ENCODE peak calls at places on chromosomes 4 and X, in ten cellular contexts. O, Q, M, U, E, T, W, F, Z and K are unnamed samples.

GRCh38 chr4:128517739-128518510 is 230.3 kb upstream of the PGRMC2 start:
- DNase-seq in M (no peak), E (peak; percentile 87), W (peak; percentile 89), F (peak; percentile 99), Z (peak; percentile 17), T (peak; percentile 81), O (peak; percentile 98), U (peak; percentile 96), Q (peak; percentile 81), K (peak; percentile 90)

GRCh38 chr4:24778427-24779225 is 16.7 kb upstream of the SOD3 start:
- DNase-seq in Q (no peak), W (peak; percentile 67), T (no peak), U (peak; percentile 98), F (peak; percentile 97), Z (no peak), O (peak; percentile 99), E (peak; percentile 95), M (no peak), K (peak; percentile 95)

GRCh38 chrX:119618439-119618838 is 12.2 kb upstream of the NKRF start:
- DNase-seq in O (no peak), E (no peak), F (no peak), T (no peak), M (no peak), Q (no peak), Z (no peak), W (no peak), U (no peak), K (no peak)

GRCh38 chr4:8191136-8191747 is 7.8 kb upstream of the SH3TC1 start:
- DNase-seq in E (no peak), O (peak; percentile 53), Q (no peak), F (peak; percentile 91), M (no peak), T (peak; percentile 87), U (peak; percentile 88), Z (no peak), W (peak; percentile 81), K (no peak)

GRCh38 chr4:183576701-183577100 is 71.8 kb downstream of the ING2 start:
- DNase-seq in Q (no peak), W (no peak), M (no peak), O (no peak), T (no peak), F (peak; percentile 34), U (no peak), E (peak; percentile 14), Z (no peak), K (no peak)

GRCh38 chr4:6200011-6200921 is at the start of gene JAKMIP1:
- DNase-seq in Q (peak; percentile 55), M (peak; percentile 94), T (no peak), E (no peak), Z (peak; percentile 98), W (peak; percentile 7), O (peak; percentile 33), U (peak; percentile 37), F (peak; percentile 52), K (peak; percentile 2)

GRCh38 chr4:87555751-87556619 is 26.8 kb upstream of the SPARCL1 start:
- DNase-seq in O (peak; percentile 97), W (peak; percentile 98), E (peak; percentile 36), F (peak; percentile 48), U (peak; percentile 88), T (no peak), Q (peak; percentile 14), M (no peak), Z (no peak), K (peak; percentile 16)

GRCh38 chr4:15765306-15765705 is 12.8 kb upstream of the CD38 start:
- DNase-seq in Q (no peak), O (no peak), M (peak; percentile 16), U (no peak), E (no peak), F (no peak), Z (no peak), T (no peak), W (no peak), K (no peak)

DNA sequence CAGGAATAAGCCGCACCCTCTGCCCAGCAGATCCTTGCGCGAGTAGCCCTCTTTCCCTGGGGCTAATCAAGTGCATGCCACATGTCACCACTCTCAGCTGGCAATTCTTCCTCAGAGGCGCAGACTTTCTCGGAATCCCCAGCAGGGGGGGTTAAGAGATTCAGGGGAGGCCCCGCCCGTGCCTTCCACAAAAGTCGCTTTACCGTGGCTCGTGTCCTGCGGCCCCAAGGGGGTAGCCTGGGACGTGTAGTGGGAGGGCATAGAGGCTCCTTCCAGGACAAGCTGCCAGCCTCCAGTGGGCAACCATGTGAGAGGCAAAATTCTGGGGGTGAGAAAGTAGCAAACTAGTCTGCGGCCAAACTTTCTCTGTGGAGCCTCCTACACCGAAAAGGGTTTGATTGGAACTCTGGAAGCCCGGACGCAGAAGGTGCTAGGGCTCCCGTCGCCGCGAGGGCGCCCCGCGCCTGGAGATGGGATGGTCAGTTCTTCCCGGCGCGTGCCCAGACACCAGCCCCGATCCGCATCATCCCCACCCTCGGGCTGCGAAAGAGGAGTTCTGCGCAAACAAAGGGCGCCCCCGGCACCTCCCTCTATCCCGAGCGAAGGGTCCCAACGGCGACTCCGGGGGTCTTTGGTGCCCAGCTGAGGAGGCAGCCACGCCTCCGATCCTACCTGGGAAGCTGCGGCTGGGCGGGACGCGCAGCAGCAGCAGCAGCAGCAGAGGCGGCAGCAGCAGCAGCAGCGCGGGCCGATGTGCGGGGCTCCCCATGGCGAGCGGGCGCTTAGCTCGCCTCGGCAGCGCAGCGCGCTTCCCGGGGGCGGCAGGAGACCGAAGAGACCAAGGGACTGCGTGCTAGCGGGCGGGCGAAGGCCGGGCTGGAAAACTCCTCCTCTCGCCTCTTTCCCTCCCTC is at the start of gene SRPX:
- DNase-seq in F (peak; percentile 48), U (peak; percentile 66), E (no peak), Q (peak; percentile 21), Z (peak; percentile 52), O (peak; percentile 75), W (peak; percentile 38), M (peak; percentile 38), T (no peak), K (no peak)
- TF ChIP-seq CTCF in F (peak; percentile 58), U (peak; percentile 38), E (peak; percentile 36), Q (no peak), Z (no peak), O (peak; percentile 35), W (peak; percentile 46), M (peak; percentile 33), T (no peak), K (peak; percentile 41)

GRCh38 chrX:97389761-97390192 is 506.1 kb downstream of the RPA4 start:
- DNase-seq in F (peak; percentile 88), E (no peak), U (peak; percentile 83), Q (no peak), W (peak; percentile 59), O (peak; percentile 88), M (no peak), Z (no peak), T (no peak), K (peak; percentile 14)

GRCh38 chrX:97387004-97387403 is 503.3 kb downstream of the RPA4 start:
- DNase-seq in W (no peak), U (no peak), E (no peak), Q (no peak), F (no peak), M (no peak), T (no peak), O (no peak), Z (no peak), K (no peak)

GRCh38 chrX:97380200-97380599 is 496.5 kb downstream of the RPA4 start:
- DNase-seq in M (no peak), Q (no peak), O (no peak), F (no peak), E (no peak), U (no peak), Z (no peak), W (no peak), T (no peak), K (no peak)

GRCh38 chrX:97384685-97385084 is 501.0 kb downstream of the RPA4 start:
- DNase-seq in T (no peak), W (no peak), O (no peak), M (no peak), E (no peak), F (no peak), U (no peak), Z (no peak), Q (no peak), K (no peak)
- TF ChIP-seq CTCF in T (no peak), W (no peak), O (no peak), M (no peak), E (no peak), F (no peak), U (no peak), Z (no peak), Q (no peak), K (no peak)

GRCh38 chr4:177239878-177240277 is 69.8 kb upstream of the NEIL3 start:
- DNase-seq in M (no peak), T (no peak), U (peak; percentile 18), F (no peak), Z (no peak), O (no peak), Q (no peak), E (no peak), W (no peak), K (no peak)
- TF ChIP-seq CTCF in M (no peak), T (no peak), U (no peak), F (no peak), Z (no peak), O (no peak), Q (no peak), E (no peak), W (no peak), K (no peak)

GRCh38 chr4:180059216-180059881 is 2183.9 kb upstream of the TENM3 start:
- DNase-seq in Z (peak; percentile 60), U (peak; percentile 2), E (no peak), Q (peak; percentile 0), W (no peak), M (peak; percentile 31), O (no peak), T (no peak), F (no peak), K (no peak)

GRCh38 chr4:180057891-180058643 is 2185.1 kb upstream of the TENM3 start:
- DNase-seq in E (no peak), F (peak; percentile 12), T (no peak), W (no peak), Z (peak; percentile 59), Q (peak; percentile 3), M (peak; percentile 54), U (peak; percentile 14), O (peak; percentile 2), K (no peak)

GRCh38 chr4:180060159-180060889 is 2182.9 kb upstream of the TENM3 start:
- DNase-seq in W (peak; percentile 33), E (no peak), Z (no peak), O (peak; percentile 2), F (peak; percentile 12), M (no peak), U (peak; percentile 1), Q (peak; percentile 1), T (no peak), K (no peak)

GRCh38 chr4:180058731-180059215 is 2184.4 kb upstream of the TENM3 start:
- DNase-seq in U (peak; percentile 31), W (peak; percentile 41), O (peak; percentile 15), Q (peak; percentile 10), E (no peak), F (peak; percentile 16), M (peak; percentile 60), T (no peak), Z (peak; percentile 72), K (peak; percentile 44)

DNA sequence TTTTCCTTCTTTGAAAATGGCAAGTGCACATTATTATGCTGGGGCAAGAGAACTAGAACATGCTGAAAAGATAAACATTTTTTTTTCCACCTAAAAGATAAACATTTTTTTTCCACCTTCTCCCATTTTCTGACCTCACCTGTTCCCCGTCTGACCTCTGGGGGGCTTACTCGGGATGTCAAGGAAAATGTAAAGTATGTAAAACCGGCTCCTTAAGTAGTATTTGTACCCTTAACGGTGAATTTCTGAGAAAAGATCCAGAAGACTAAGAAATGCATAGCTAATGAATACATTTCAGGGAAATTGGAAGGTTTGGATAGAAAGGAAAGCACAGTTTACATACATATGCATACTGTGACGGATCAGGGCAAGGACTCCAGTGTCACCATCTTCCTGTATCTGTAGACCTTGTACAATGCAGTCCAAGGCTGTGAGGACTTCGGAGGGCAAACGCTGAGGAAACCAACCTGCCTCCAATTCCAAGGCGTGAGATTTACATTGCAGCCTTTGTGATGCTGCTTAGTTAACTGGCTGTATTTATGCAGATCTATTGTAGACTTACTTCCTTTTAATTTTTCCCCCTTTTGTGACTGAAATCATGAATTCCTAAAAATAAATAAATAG is 2185.9 kb upstream of the TENM3 start:
- DNase-seq in E (no peak), T (no peak), Q (peak; percentile 1), U (peak; percentile 5), F (no peak), O (no peak), M (peak; percentile 27), W (no peak), Z (no peak), K (no peak)
- TF ChIP-seq CTCF in E (no peak), T (no peak), Q (no peak), U (no peak), F (no peak), O (no peak), M (peak; percentile 73), W (no peak), Z (peak; percentile 38), K (peak; percentile 4)